ENCODE peak calls at places on chromosomes 5 and 9, in five cellular contexts. One of them, this sample, is unnamed.
A peak's percentile ranks its signal among the peaks of the same experiment; 100 is the strongest.

GRCh38 chr5:100668511-100668910 is 133.3 kb downstream of the FAM174A start:
- DNase-seq in epithelial cell of esophagus: peak; percentile 51
- DNase-seq in kidney epithelial cell: no peak
- DNase-seq in astrocyte of the spinal cord: peak; percentile 54
- DNase-seq in BJ: no peak
- DNase-seq in this sample: no peak

GRCh38 chr9:108363321-108363720 is 492.5 kb downstream of the ACTL7B start:
- DNase-seq in epithelial cell of esophagus: no peak
- DNase-seq in kidney epithelial cell: no peak
- DNase-seq in astrocyte of the spinal cord: no peak
- DNase-seq in BJ: no peak
- DNase-seq in this sample: no peak

GRCh38 chr5:125198270-125198974 is 452.0 kb upstream of the ZNF608 start:
- DNase-seq in epithelial cell of esophagus: peak; percentile 43
- DNase-seq in kidney epithelial cell: no peak
- DNase-seq in astrocyte of the spinal cord: peak; percentile 86
- DNase-seq in BJ: peak; percentile 36
- DNase-seq in this sample: no peak

GRCh38 chr5:139462582-139463276 is at the start of gene ECSCR:
- DNase-seq in epithelial cell of esophagus: no peak
- DNase-seq in kidney epithelial cell: no peak
- DNase-seq in astrocyte of the spinal cord: peak; percentile 24
- DNase-seq in BJ: no peak
- DNase-seq in this sample: no peak

GRCh38 chr9:130172161-130172857 is at the start of gene NCS1:
- DNase-seq in epithelial cell of esophagus: peak; percentile 77
- DNase-seq in kidney epithelial cell: no peak
- DNase-seq in astrocyte of the spinal cord: peak; percentile 54
- DNase-seq in BJ: no peak
- DNase-seq in this sample: no peak

GRCh38 chr5:148401604-148402003 is 17.8 kb downstream of the FBXO38 start:
- DNase-seq in epithelial cell of esophagus: no peak
- DNase-seq in kidney epithelial cell: no peak
- DNase-seq in astrocyte of the spinal cord: peak; percentile 39
- DNase-seq in BJ: no peak
- DNase-seq in this sample: no peak

GRCh38 chr5:9468070-9468388 is 77.8 kb downstream of the SEMA5A start:
- DNase-seq in epithelial cell of esophagus: peak; percentile 96
- DNase-seq in kidney epithelial cell: peak; percentile 89
- DNase-seq in astrocyte of the spinal cord: peak; percentile 97
- DNase-seq in BJ: peak; percentile 77
- DNase-seq in this sample: peak; percentile 63

GRCh38 chr9:4548796-4549725 is 58.8 kb downstream of the SLC1A1 start:
- DNase-seq in epithelial cell of esophagus: peak; percentile 15
- DNase-seq in kidney epithelial cell: no peak
- DNase-seq in astrocyte of the spinal cord: no peak
- DNase-seq in BJ: no peak
- DNase-seq in this sample: no peak

GRCh38 chr5:74643160-74643562 is 2.6 kb upstream of the ENC1 start:
- DNase-seq in epithelial cell of esophagus: peak; percentile 98
- DNase-seq in kidney epithelial cell: peak; percentile 92
- DNase-seq in astrocyte of the spinal cord: peak; percentile 87
- DNase-seq in BJ: peak; percentile 78
- DNase-seq in this sample: peak; percentile 88

GRCh38 chr9:91423785-91424402 is at the start of gene NFIL3:
- DNase-seq in epithelial cell of esophagus: peak; percentile 88
- DNase-seq in kidney epithelial cell: no peak
- DNase-seq in astrocyte of the spinal cord: peak; percentile 77
- DNase-seq in BJ: no peak
- DNase-seq in this sample: no peak

GRCh38 chr9:93287593-93287992 is 103.7 kb downstream of the WNK2 start:
- DNase-seq in epithelial cell of esophagus: no peak
- DNase-seq in kidney epithelial cell: no peak
- DNase-seq in astrocyte of the spinal cord: no peak
- DNase-seq in BJ: no peak
- DNase-seq in this sample: no peak

GRCh38 chr5:28397502-28397941 is 1359.1 kb upstream of the CDH9 start:
- DNase-seq in epithelial cell of esophagus: peak; percentile 81
- DNase-seq in kidney epithelial cell: peak; percentile 83
- DNase-seq in astrocyte of the spinal cord: peak; percentile 72
- DNase-seq in BJ: no peak
- DNase-seq in this sample: peak; percentile 92

GRCh38 chr5:90399251-90399650 is 10.3 kb downstream of the CETN3 start:
- DNase-seq in epithelial cell of esophagus: no peak
- DNase-seq in kidney epithelial cell: no peak
- DNase-seq in astrocyte of the spinal cord: no peak
- DNase-seq in BJ: no peak
- DNase-seq in this sample: no peak

GRCh38 chr5:148794275-148794674 is 32.1 kb upstream of the ADRB2 start:
- DNase-seq in epithelial cell of esophagus: no peak
- DNase-seq in kidney epithelial cell: no peak
- DNase-seq in astrocyte of the spinal cord: no peak
- DNase-seq in BJ: no peak
- DNase-seq in this sample: no peak

GRCh38 chr9:130445268-130445983 is 665 bp downstream of the ASS1 start:
- DNase-seq in epithelial cell of esophagus: peak; percentile 60
- DNase-seq in kidney epithelial cell: no peak
- DNase-seq in astrocyte of the spinal cord: peak; percentile 39
- DNase-seq in BJ: no peak
- DNase-seq in this sample: no peak

GRCh38 chr5:168301593-168302388 is 10.3 kb downstream of the WWC1 start:
- DNase-seq in epithelial cell of esophagus: peak; percentile 91
- DNase-seq in kidney epithelial cell: peak; percentile 65
- DNase-seq in astrocyte of the spinal cord: no peak
- DNase-seq in BJ: no peak
- DNase-seq in this sample: no peak

GRCh38 chr5:64914396-64914795 is 145.7 kb downstream of the CWC27 start:
- DNase-seq in epithelial cell of esophagus: no peak
- DNase-seq in kidney epithelial cell: no peak
- DNase-seq in astrocyte of the spinal cord: peak; percentile 39
- DNase-seq in BJ: no peak
- DNase-seq in this sample: no peak

GRCh38 chr9:27353405-27354229 is 56.7 kb upstream of the EQTN start:
- DNase-seq in epithelial cell of esophagus: peak; percentile 10
- DNase-seq in kidney epithelial cell: no peak
- DNase-seq in astrocyte of the spinal cord: no peak
- DNase-seq in BJ: no peak
- DNase-seq in this sample: no peak

GRCh38 chr5:119340597-119341218 is 15.1 kb upstream of the TNFAIP8 start:
- DNase-seq in epithelial cell of esophagus: no peak
- DNase-seq in kidney epithelial cell: no peak
- DNase-seq in astrocyte of the spinal cord: no peak
- DNase-seq in BJ: no peak
- DNase-seq in this sample: no peak

GRCh38 chr5:116361171-116361967 is 213.3 kb downstream of the SEMA6A start:
- DNase-seq in epithelial cell of esophagus: peak; percentile 59
- DNase-seq in kidney epithelial cell: no peak
- DNase-seq in astrocyte of the spinal cord: peak; percentile 27
- DNase-seq in BJ: no peak
- DNase-seq in this sample: no peak

GRCh38 chr9:120261419-120261818 is 318.5 kb downstream of the CDK5RAP2 start:
- DNase-seq in epithelial cell of esophagus: no peak
- DNase-seq in kidney epithelial cell: no peak
- DNase-seq in astrocyte of the spinal cord: no peak
- DNase-seq in BJ: no peak
- DNase-seq in this sample: no peak

GRCh38 chr9:117081641-117082317 is 333.1 kb downstream of the ASTN2 start:
- DNase-seq in epithelial cell of esophagus: no peak
- DNase-seq in kidney epithelial cell: no peak
- DNase-seq in astrocyte of the spinal cord: no peak
- DNase-seq in BJ: no peak
- DNase-seq in this sample: no peak

GRCh38 chr9:86714976-86715375 is 232.3 kb downstream of the GAS1 start:
- DNase-seq in epithelial cell of esophagus: no peak
- DNase-seq in kidney epithelial cell: no peak
- DNase-seq in astrocyte of the spinal cord: peak; percentile 28
- DNase-seq in BJ: no peak
- DNase-seq in this sample: no peak

GRCh38 chr5:45847877-45848276 is 151.7 kb upstream of the HCN1 start:
- DNase-seq in epithelial cell of esophagus: no peak
- DNase-seq in kidney epithelial cell: no peak
- DNase-seq in astrocyte of the spinal cord: no peak
- DNase-seq in BJ: no peak
- DNase-seq in this sample: no peak

GRCh38 chr5:151215546-151215880 is 8.4 kb downstream of the CCDC69 start:
- DNase-seq in epithelial cell of esophagus: no peak
- DNase-seq in kidney epithelial cell: no peak
- DNase-seq in astrocyte of the spinal cord: no peak
- DNase-seq in BJ: no peak
- DNase-seq in this sample: no peak

GRCh38 chr5:151216781-151217180 is 7.1 kb downstream of the CCDC69 start:
- DNase-seq in epithelial cell of esophagus: no peak
- DNase-seq in kidney epithelial cell: no peak
- DNase-seq in astrocyte of the spinal cord: no peak
- DNase-seq in BJ: no peak
- DNase-seq in this sample: no peak

GRCh38 chr5:151212361-151212899 is 11.5 kb downstream of the CCDC69 start:
- DNase-seq in epithelial cell of esophagus: no peak
- DNase-seq in kidney epithelial cell: no peak
- DNase-seq in astrocyte of the spinal cord: no peak
- DNase-seq in BJ: no peak
- DNase-seq in this sample: no peak

GRCh38 chr5:151214614-151215545 is 9.0 kb downstream of the CCDC69 start:
- DNase-seq in epithelial cell of esophagus: peak; percentile 82
- DNase-seq in kidney epithelial cell: no peak
- DNase-seq in astrocyte of the spinal cord: no peak
- DNase-seq in BJ: no peak
- DNase-seq in this sample: no peak

DNA sequence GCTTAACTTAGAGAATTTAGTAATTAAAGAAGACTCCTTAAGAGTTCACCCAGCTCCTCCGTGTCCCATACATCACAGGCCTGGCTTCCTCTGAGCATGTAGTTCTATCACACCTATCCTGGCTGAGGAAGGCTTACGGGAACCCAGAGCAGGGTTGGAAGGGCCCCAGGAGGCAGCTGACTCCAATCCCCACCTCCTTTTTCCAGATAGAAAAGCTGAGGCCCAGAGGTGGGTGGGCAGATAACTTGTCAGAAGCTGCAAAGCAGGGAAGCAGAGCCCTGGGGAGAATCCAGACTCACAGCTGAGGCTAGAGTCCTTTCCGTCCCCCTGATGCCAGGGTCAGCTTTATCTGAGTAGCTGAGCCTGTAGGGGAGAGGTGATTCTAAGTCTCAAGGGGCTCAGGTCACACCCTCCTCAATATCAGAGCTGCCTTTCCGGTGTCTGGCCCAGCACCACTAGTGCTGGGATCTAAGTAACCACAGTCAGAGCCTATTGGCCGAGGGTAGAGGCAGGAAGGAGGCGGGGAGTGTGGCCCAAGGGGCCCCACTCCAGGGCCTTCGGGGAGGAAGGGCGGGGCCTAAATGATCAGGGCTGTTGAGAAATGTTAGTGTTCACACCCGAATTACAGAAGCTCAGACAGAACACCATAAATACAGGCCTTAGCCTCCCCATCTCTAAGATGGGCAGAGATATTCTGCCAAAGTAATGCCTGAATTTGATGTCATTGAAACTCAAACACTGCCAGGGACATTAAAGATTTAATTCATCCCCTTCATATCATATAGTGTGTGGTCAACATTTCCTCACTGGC is 9.9 kb downstream of the CCDC69 start:
- DNase-seq in epithelial cell of esophagus: peak; percentile 54
- DNase-seq in kidney epithelial cell: no peak
- DNase-seq in astrocyte of the spinal cord: no peak
- DNase-seq in BJ: no peak
- DNase-seq in this sample: no peak
- H3K4me3 ChIP-seq in epithelial cell of esophagus: no peak overlapping the region
- H3K4me3 ChIP-seq in kidney epithelial cell: no peak overlapping the region
- H3K4me3 ChIP-seq in astrocyte of the spinal cord: no peak overlapping the region
- H3K4me3 ChIP-seq in BJ: no peak overlapping the region
- H3K4me3 ChIP-seq in this sample: no peak overlapping the region

GRCh38 chr9:22813520-22813919 is 366.9 kb downstream of the DMRTA1 start:
- DNase-seq in epithelial cell of esophagus: peak; percentile 33
- DNase-seq in kidney epithelial cell: no peak
- DNase-seq in astrocyte of the spinal cord: peak; percentile 53
- DNase-seq in BJ: no peak
- DNase-seq in this sample: no peak
- TF ChIP-seq CTCF in epithelial cell of esophagus: peak; percentile 34
- TF ChIP-seq CTCF in kidney epithelial cell: peak; percentile 21
- TF ChIP-seq CTCF in astrocyte of the spinal cord: peak; percentile 29
- TF ChIP-seq CTCF in BJ: peak; percentile 13
- TF ChIP-seq CTCF in this sample: peak; percentile 45

GRCh38 chr9:78122631-78123030 is 91.0 kb upstream of the GNAQ start:
- DNase-seq in epithelial cell of esophagus: peak; percentile 88
- DNase-seq in kidney epithelial cell: no peak
- DNase-seq in astrocyte of the spinal cord: no peak
- DNase-seq in BJ: no peak
- DNase-seq in this sample: no peak
- H3K4me3 ChIP-seq in epithelial cell of esophagus: no peak overlapping the region
- H3K4me3 ChIP-seq in kidney epithelial cell: no peak overlapping the region
- H3K4me3 ChIP-seq in astrocyte of the spinal cord: no peak overlapping the region
- H3K4me3 ChIP-seq in BJ: no peak overlapping the region
- H3K4me3 ChIP-seq in this sample: no peak overlapping the region

GRCh38 chr9:1102010-1102712 is 52.0 kb downstream of the DMRT2 start:
- DNase-seq in epithelial cell of esophagus: no peak
- DNase-seq in kidney epithelial cell: no peak
- DNase-seq in astrocyte of the spinal cord: no peak
- DNase-seq in BJ: no peak
- DNase-seq in this sample: no peak

GRCh38 chr9:1098551-1098950 is 48.4 kb downstream of the DMRT2 start:
- DNase-seq in epithelial cell of esophagus: peak; percentile 77
- DNase-seq in kidney epithelial cell: no peak
- DNase-seq in astrocyte of the spinal cord: no peak
- DNase-seq in BJ: no peak
- DNase-seq in this sample: no peak

GRCh38 chr9:1096155-1096964 is 46.2 kb downstream of the DMRT2 start:
- DNase-seq in epithelial cell of esophagus: peak; percentile 78
- DNase-seq in kidney epithelial cell: no peak
- DNase-seq in astrocyte of the spinal cord: no peak
- DNase-seq in BJ: no peak
- DNase-seq in this sample: no peak

GRCh38 chr9:1100192-1100591 is 50.0 kb downstream of the DMRT2 start:
- DNase-seq in epithelial cell of esophagus: peak; percentile 58
- DNase-seq in kidney epithelial cell: no peak
- DNase-seq in astrocyte of the spinal cord: no peak
- DNase-seq in BJ: no peak
- DNase-seq in this sample: no peak

GRCh38 chr9:1100945-1101344 is 50.8 kb downstream of the DMRT2 start:
- DNase-seq in epithelial cell of esophagus: peak; percentile 47
- DNase-seq in kidney epithelial cell: peak; percentile 29
- DNase-seq in astrocyte of the spinal cord: peak; percentile 14
- DNase-seq in BJ: no peak
- DNase-seq in this sample: no peak
- TF ChIP-seq CTCF in epithelial cell of esophagus: peak; percentile 54
- TF ChIP-seq CTCF in kidney epithelial cell: peak; percentile 95
- TF ChIP-seq CTCF in astrocyte of the spinal cord: peak; percentile 61
- TF ChIP-seq CTCF in BJ: peak; percentile 82
- TF ChIP-seq CTCF in this sample: peak; percentile 70

This sample was measured in epithelial cell of proximal tubule.